ENCODE peak calls at places on chromosomes 5 and 9, in nine cellular contexts. E, P, N, L, R, F, T, V and M are unnamed samples.

GRCh38 chr9:79184821-79185220 is 386.9 kb upstream of the TLE4 start:
- DNase-seq in L (no peak), F (no peak), P (no peak), T (no peak), N (peak), V (no peak), R (no peak), E (no peak), M (peak)

GRCh38 chr5:122501087-122501435 is 189.0 kb downstream of the SNCAIP start:
- DNase-seq in L (no peak), V (no peak), E (peak), R (no peak), F (no peak), T (no peak), N (no peak), P (no peak), M (peak)

GRCh38 chr9:131432597-131433301 is 38.9 kb downstream of the PRRC2B start:
- DNase-seq in P (no peak), T (no peak), E (peak), F (peak), L (peak), V (no peak), R (no peak), N (peak), M (peak)

GRCh38 chr5:52997424-52997823 is 8.3 kb downstream of the ITGA2 start:
- DNase-seq in R (no peak), N (no peak), F (no peak), L (no peak), V (no peak), T (no peak), P (no peak), E (no peak), M (no peak)

GRCh38 chr5:9698849-9699240 is 68.7 kb upstream of the TAS2R1 start:
- DNase-seq in R (no peak), E (no peak), F (no peak), T (no peak), L (no peak), V (no peak), N (peak), P (no peak), M (no peak)

GRCh38 chr9:116288658-116289057 is 135.1 kb downstream of the PAPPA start:
- DNase-seq in R (no peak), P (peak), E (no peak), F (peak), T (no peak), V (no peak), N (peak), L (no peak), M (peak)

GRCh38 chr9:97651646-97652045 is 18.0 kb downstream of the NCBP1 start:
- DNase-seq in E (no peak), T (no peak), P (no peak), L (no peak), F (no peak), V (no peak), R (no peak), N (no peak), M (no peak)

GRCh38 chr5:2534970-2535369 is 216.5 kb downstream of the IRX2 start:
- DNase-seq in T (no peak), R (no peak), L (no peak), V (no peak), F (no peak), P (no peak), N (no peak), E (no peak), M (no peak)

GRCh38 chr5:25190521-25191000 is 545.8 kb upstream of the CDH10 start:
- DNase-seq in T (no peak), E (no peak), N (no peak), R (no peak), F (no peak), V (no peak), L (no peak), P (no peak), M (no peak)

GRCh38 chr9:126472931-126473330 is 140.8 kb upstream of the LMX1B start:
- DNase-seq in L (no peak), R (no peak), P (no peak), V (no peak), E (no peak), F (no peak), N (no peak), T (no peak), M (no peak)

GRCh38 chr9:126472446-126472845 is 141.3 kb upstream of the LMX1B start:
- DNase-seq in R (no peak), V (no peak), T (no peak), N (no peak), E (no peak), P (no peak), F (no peak), L (no peak), M (no peak)

GRCh38 chr9:126470251-126470993 is 143.3 kb upstream of the LMX1B start:
- DNase-seq in R (no peak), N (no peak), T (no peak), L (no peak), P (no peak), E (no peak), F (no peak), V (no peak), M (no peak)

GRCh38 chr9:126468141-126468825 is 141.7 kb downstream of the MVB12B start:
- DNase-seq in E (no peak), V (no peak), N (no peak), L (peak), T (no peak), R (no peak), F (no peak), P (no peak), M (no peak)

DNA sequence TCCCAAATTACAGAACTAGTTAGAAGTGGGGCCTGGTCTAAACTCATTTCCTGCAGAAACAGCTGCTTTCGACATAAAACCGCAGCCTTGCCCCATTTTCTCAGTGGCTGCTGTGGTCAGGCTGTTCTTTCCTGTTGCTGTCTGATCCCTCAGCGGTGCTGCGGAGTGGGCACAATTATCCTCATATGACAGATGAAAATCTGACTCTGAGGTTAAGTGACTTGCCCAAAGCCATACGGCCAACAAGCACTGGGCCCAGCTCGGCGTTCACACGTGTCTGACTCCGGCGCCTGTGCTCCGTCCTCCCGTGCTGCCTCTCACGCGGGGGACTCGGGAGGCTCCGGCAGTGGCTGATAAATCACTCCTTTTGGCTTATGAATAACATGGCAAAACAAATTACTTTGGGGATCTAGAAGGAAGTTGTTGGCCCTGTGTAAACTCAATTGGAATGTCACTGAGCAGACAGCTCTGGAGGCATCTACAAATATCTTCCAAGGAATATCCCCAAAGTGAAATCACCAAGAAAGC is 142.6 kb upstream of the LMX1B start:
- DNase-seq in V (no peak), E (peak), F (peak), N (peak), R (no peak), T (peak), P (no peak), L (peak), M (peak)
- H3K4me3 ChIP-seq in V (no peak), E (no peak), F (no peak), N (peak), R (no peak), T (no peak), P (no peak), L (no peak), M (no peak)

GRCh38 chr9:75201480-75202209 is 113.3 kb downstream of the OSTF1 start:
- DNase-seq in V (no peak), T (no peak), R (no peak), F (no peak), E (no peak), L (no peak), N (no peak), P (no peak), M (no peak)

GRCh38 chr9:75200892-75201470 is 112.7 kb downstream of the OSTF1 start:
- DNase-seq in T (no peak), L (no peak), V (no peak), P (peak), E (no peak), R (peak), N (peak), F (peak), M (peak)

GRCh38 chr9:75197521-75197920 is 109.2 kb downstream of the OSTF1 start:
- DNase-seq in R (no peak), L (no peak), P (no peak), E (no peak), N (peak), F (peak), V (no peak), T (no peak), M (peak)

GRCh38 chr9:75198436-75198835 is 110.1 kb downstream of the OSTF1 start:
- DNase-seq in L (no peak), T (no peak), N (no peak), E (no peak), V (no peak), R (no peak), P (no peak), F (no peak), M (no peak)
- TF ChIP-seq CTCF in L (no peak), T (no peak), N (no peak), E (no peak), V (peak), R (peak), P (no peak), F (peak), M (no peak)

GRCh38 chr5:93990504-93991085 is 249.2 kb upstream of the POU5F2 start:
- DNase-seq in F (no peak), V (no peak), N (peak), L (no peak), R (no peak), P (no peak), E (no peak), T (no peak), M (peak)

GRCh38 chr5:93997562-93997961 is 256.2 kb upstream of the POU5F2 start:
- DNase-seq in L (no peak), T (no peak), V (no peak), N (no peak), E (no peak), R (no peak), P (no peak), F (no peak), M (no peak)

DNA sequence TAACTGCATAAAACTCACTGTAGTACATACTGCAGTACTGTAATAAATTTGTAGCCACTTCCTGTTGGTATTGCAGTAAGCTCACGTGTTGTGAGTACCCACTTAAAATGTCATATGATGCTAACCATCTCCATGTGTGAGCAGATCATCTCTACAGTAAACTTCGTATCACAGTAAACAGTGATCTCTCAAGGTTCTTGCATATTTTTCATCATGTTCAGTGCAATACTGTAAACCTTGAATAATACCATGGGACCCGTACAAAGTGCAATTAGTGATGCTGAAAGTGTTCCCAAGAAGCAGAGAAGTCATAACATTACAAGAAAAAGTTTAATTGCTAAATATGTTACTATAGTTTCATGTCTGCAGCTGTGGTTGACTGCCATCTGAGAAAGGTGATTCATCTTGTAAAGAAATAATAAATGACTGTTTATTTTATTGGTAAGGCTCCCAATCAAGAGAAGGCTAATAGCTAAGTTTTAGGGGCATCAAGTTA is 253.8 kb upstream of the POU5F2 start:
- DNase-seq in L (no peak), T (no peak), F (peak), V (no peak), N (peak), R (no peak), E (no peak), P (no peak), M (peak)
- H3K4me3 ChIP-seq in L (no peak), T (no peak), F (no peak), V (no peak), N (no peak), R (no peak), E (no peak), P (no peak), M (no peak)

GRCh38 chr9:80932947-80933346 is 756.4 kb downstream of the TLE1 start:
- DNase-seq in T (no peak), E (no peak), P (no peak), R (no peak), V (no peak), L (no peak), F (no peak), N (no peak), M (no peak)

GRCh38 chr9:80932181-80932580 is 757.2 kb downstream of the TLE1 start:
- DNase-seq in F (peak), N (no peak), T (no peak), E (no peak), R (no peak), P (no peak), V (no peak), L (no peak), M (no peak)

GRCh38 chr9:80928697-80929096 is 760.6 kb downstream of the TLE1 start:
- DNase-seq in E (no peak), V (no peak), R (no peak), F (no peak), N (no peak), P (no peak), L (no peak), T (no peak), M (no peak)

GRCh38 chr9:80926611-80927010 is 762.7 kb downstream of the TLE1 start:
- DNase-seq in V (no peak), L (no peak), T (no peak), R (no peak), N (no peak), E (no peak), P (no peak), F (no peak), M (no peak)

GRCh38 chr9:80931163-80931562 is 758.2 kb downstream of the TLE1 start:
- DNase-seq in P (no peak), F (no peak), T (no peak), R (no peak), N (no peak), V (no peak), L (no peak), E (no peak), M (no peak)
- TF ChIP-seq CTCF in P (no peak), F (no peak), T (no peak), R (no peak), N (no peak), V (no peak), L (no peak), E (no peak), M (no peak)

DNA sequence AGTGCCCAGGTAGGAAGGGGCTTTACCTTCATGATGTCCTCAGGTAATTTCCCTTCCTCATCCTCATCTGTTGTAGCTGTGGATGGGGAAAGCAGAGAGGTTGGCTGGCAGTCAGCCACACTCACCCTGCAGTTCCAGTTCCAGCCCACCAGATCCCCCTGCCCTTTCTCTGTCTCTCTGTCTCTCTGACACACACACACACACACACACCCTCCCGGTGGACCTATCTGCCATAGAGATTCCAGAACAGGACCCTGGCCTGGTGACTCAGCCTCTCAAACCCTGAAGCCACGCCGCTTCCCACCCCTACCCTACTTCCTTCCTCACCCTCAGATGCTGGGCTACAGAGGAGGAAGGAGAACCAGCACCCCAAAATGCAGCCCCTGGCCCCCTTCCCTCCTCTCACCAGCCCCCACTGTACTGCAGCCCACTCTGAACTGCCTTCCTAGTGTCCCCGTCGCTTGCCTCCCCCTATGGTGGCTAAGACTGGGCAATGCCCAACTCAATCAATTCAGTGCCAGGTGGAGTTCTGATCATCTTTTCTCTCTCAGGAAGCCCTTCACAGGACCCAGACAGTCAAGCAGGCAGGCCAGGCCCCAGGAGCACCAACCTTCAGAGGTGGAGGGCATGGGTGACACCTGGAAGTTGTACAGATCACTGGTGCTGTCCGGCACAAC is 4.8 kb downstream of the IRF1 start:
- DNase-seq in E (peak), F (no peak), T (no peak), V (no peak), L (peak), P (no peak), N (no peak), R (no peak), M (no peak)
- H3K4me3 ChIP-seq in E (no peak), F (no peak), T (no peak), V (no peak), L (no peak), P (no peak), N (no peak), R (no peak), M (no peak)

GRCh38 chr5:7329712-7330111 is 66.2 kb upstream of the ADCY2 start:
- DNase-seq in F (no peak), T (no peak), V (no peak), N (no peak), E (no peak), L (no peak), P (no peak), R (no peak), M (no peak)
- TF ChIP-seq CTCF in F (no peak), T (no peak), V (no peak), N (no peak), E (no peak), L (no peak), P (no peak), R (no peak), M (no peak)

GRCh38 chr5:39428639-39429038 is 3.9 kb upstream of the DAB2 start:
- DNase-seq in F (no peak), R (no peak), L (no peak), T (no peak), V (no peak), P (no peak), N (no peak), E (no peak), M (no peak)
- H3K4me3 ChIP-seq in F (no peak), R (no peak), L (no peak), T (no peak), V (no peak), P (no peak), N (no peak), E (no peak), M (no peak)